ENCODE peak calls at places on chromosome 14, in four cellular contexts. K is stomach, H is lung, O is left cardiac atrium. I is an unnamed sample.

GRCh38 chr14:72888202-72888601 is 5.7 kb downstream of the DPF3 start:
- DNase-seq in O (no peak), K (no peak), H (no peak), I (no peak)

GRCh38 chr14:85129907-85130306 is 400.0 kb upstream of the FLRT2 start:
- DNase-seq in O (no peak), K (no peak), H (no peak), I (no peak)

GRCh38 chr14:87304404-87304803 is 688.6 kb downstream of the GALC start:
- DNase-seq in O (no peak), K (no peak), H (no peak), I (no peak)

GRCh38 chr14:81435578-81436295 is 35.6 kb upstream of the STON2 start:
- DNase-seq in O (peak), K (peak), H (peak), I (peak)

GRCh38 chr14:34212172-34212571 is 249.9 kb downstream of the SPTSSA start:
- DNase-seq in H (no peak), O (no peak), K (no peak), I (no peak)

GRCh38 chr14:104268725-104269436 is 130.5 kb downstream of the KIF26A start:
- DNase-seq in O (no peak), H (no peak), K (peak), I (peak)

GRCh38 chr14:24315807-24316596 is 4.7 kb downstream of the LTB4R start:
- DNase-seq in O (peak), H (no peak), K (peak), I (peak)

GRCh38 chr14:24232645-24233537 is at the start of gene GMPR2:
- DNase-seq in K (no peak), H (no peak), O (peak), I (no peak)

GRCh38 chr14:52852810-52853521 is 61.6 kb upstream of the GNPNAT1 start:
- DNase-seq in K (no peak), H (no peak), O (no peak), I (no peak)

GRCh38 chr14:104421892-104422291 is 157.7 kb upstream of the C14orf180 start:
- DNase-seq in O (no peak), H (no peak), K (no peak), I (no peak)

GRCh38 chr14:65210118-65210826 is 108.0 kb upstream of the MAX start:
- DNase-seq in O (no peak), K (no peak), H (no peak), I (no peak)

GRCh38 chr14:58899317-58899713 is 261.6 kb downstream of the DACT1 start:
- DNase-seq in H (no peak), O (no peak), K (no peak), I (no peak)

GRCh38 chr14:69291396-69291795 is 31.4 kb downstream of the GALNT16 start:
- DNase-seq in K (no peak), H (no peak), O (no peak), I (peak)

GRCh38 chr14:54567634-54568561 is 970 bp downstream of the SAMD4A start:
- DNase-seq in O (peak), K (peak), H (peak), I (peak)

GRCh38 chr14:106879241-106879640 is 1352.9 kb downstream of the TMEM121 start:
- DNase-seq in O (no peak), H (no peak), K (peak), I (no peak)

GRCh38 chr14:77044776-77045569 is 16.5 kb upstream of the IRF2BPL start:
- DNase-seq in O (no peak), K (no peak), H (peak), I (no peak)

GRCh38 chr14:77325746-77326094 is 4.9 kb downstream of the GSTZ1 start:
- DNase-seq in H (no peak), K (no peak), O (no peak), I (peak)

GRCh38 chr14:101840649-101841365 is 79.3 kb downstream of the PPP2R5C start:
- DNase-seq in H (no peak), K (no peak), O (no peak), I (no peak)

GRCh38 chr14:80663541-80663940 is 278.0 kb downstream of the CEP128 start:
- DNase-seq in H (no peak), K (no peak), O (no peak), I (no peak)

GRCh38 chr14:100076630-100077029 is 11.4 kb downstream of the EVL start:
- DNase-seq in K (no peak), H (no peak), O (peak), I (no peak)